ENCODE peak calls at places on chromosomes 4 and X, in five cellular contexts. W is H1, I is GM12878, C is K562, X is HepG2. M is an unnamed sample.

GRCh38 chrX:49978191-49978590 is 55.8 kb downstream of the CLCN5 start:
- DNase-seq in I (no peak), C (no peak), W (no peak), X (no peak), M (no peak)

GRCh38 chr4:180009316-180009715 is 2233.9 kb upstream of the TENM3 start:
- DNase-seq in I (no peak), X (no peak), C (no peak), W (no peak), M (no peak)

GRCh38 chrX:142251665-142252064 is 46.6 kb upstream of the MAGEC2 start:
- DNase-seq in I (no peak), X (no peak), C (no peak), W (no peak), M (no peak)

GRCh38 chr4:165738571-165738970 is 134.5 kb upstream of the TLL1 start:
- DNase-seq in X (no peak), W (no peak), C (no peak), I (no peak), M (no peak)

GRCh38 chr4:98289375-98289774 is 28.2 kb downstream of the RAP1GDS1 start:
- DNase-seq in X (no peak), C (no peak), I (peak), W (no peak), M (no peak)

GRCh38 chrX:69361286-69361926 is 142.7 kb upstream of the NALF2 start:
- DNase-seq in X (no peak), I (no peak), W (no peak), C (no peak), M (peak)

GRCh38 chrX:108447303-108447702 is 7.7 kb downstream of the COL4A5 start:
- DNase-seq in X (peak), I (no peak), W (no peak), C (no peak), M (no peak)

GRCh38 chr4:149549911-149550310 is 265.7 kb downstream of the IQCM start:
- DNase-seq in I (no peak), C (no peak), X (no peak), W (peak), M (no peak)

GRCh38 chr4:8906668-8906970 is 35.0 kb upstream of the HMX1 start:
- DNase-seq in W (no peak), C (no peak), I (no peak), X (no peak), M (peak)

GRCh38 chrX:53290441-53291041 is 9.2 kb upstream of the IQSEC2 start:
- DNase-seq in I (no peak), C (no peak), X (no peak), W (no peak), M (no peak)

GRCh38 chrX:100673397-100673953 is 29.5 kb downstream of the SRPX2 start:
- DNase-seq in I (no peak), W (no peak), X (no peak), C (no peak), M (no peak)

GRCh38 chrX:105758784-105759183 is 63.6 kb upstream of the NRK start:
- DNase-seq in W (no peak), C (no peak), I (no peak), X (no peak), M (no peak)

GRCh38 chr4:97432551-97432950 is 710.7 kb downstream of the STPG2 start:
- DNase-seq in I (no peak), C (no peak), W (no peak), X (no peak), M (no peak)

GRCh38 chr4:126915999-126916625 is 716.6 kb upstream of the INTU start:
- DNase-seq in W (no peak), C (no peak), I (no peak), X (no peak), M (no peak)

GRCh38 chr4:40980318-40980883 is 230.6 kb downstream of the NSUN7 start:
- DNase-seq in X (peak), C (no peak), W (no peak), I (no peak), M (no peak)

GRCh38 chr4:82559735-82560120 is 2.1 kb downstream of the TMEM150C start:
- DNase-seq in I (no peak), W (no peak), X (no peak), C (no peak), M (no peak)

GRCh38 chr4:37891221-37892159 is 606 bp downstream of the TBC1D1 start:
- DNase-seq in C (no peak), I (peak), W (no peak), X (no peak), M (peak)

GRCh38 chrX:53458082-53458481 is 23.9 kb upstream of the HSD17B10 start:
- DNase-seq in X (no peak), W (no peak), I (no peak), C (no peak), M (no peak)

GRCh38 chr4:1571165-1571908 is 112.8 kb downstream of the FAM53A start:
- DNase-seq in I (no peak), C (no peak), X (no peak), W (no peak), M (no peak)

GRCh38 chrX:19388064-19388679 is 44.4 kb downstream of the PDHA1 start:
- DNase-seq in X (no peak), I (no peak), W (no peak), C (no peak), M (no peak)

GRCh38 chrX:39491548-39492297 is 606.0 kb downstream of the BCOR start:
- DNase-seq in X (no peak), I (peak), C (peak), W (no peak), M (no peak)

GRCh38 chrX:49230500-49231232 is 2.5 kb downstream of the CACNA1F start:
- DNase-seq in X (peak), W (no peak), C (peak), I (no peak), M (no peak)

GRCh38 chr4:149029056-149029651 is 586.9 kb upstream of the NR3C2 start:
- DNase-seq in C (no peak), I (no peak), W (no peak), X (peak), M (no peak)

GRCh38 chr4:1862961-1863296 is 7.0 kb upstream of the LETM1 start:
- DNase-seq in I (no peak), W (no peak), C (no peak), X (no peak), M (no peak)

GRCh38 chrX:108511721-108512120 is 72.1 kb downstream of the COL4A5 start:
- DNase-seq in W (no peak), X (no peak), C (no peak), I (no peak), M (no peak)

GRCh38 chr4:139229534-139230039 is 50.4 kb downstream of the MGARP start:
- DNase-seq in C (peak), X (peak), W (no peak), I (no peak), M (peak)

GRCh38 chrX:34578237-34578636 is 78.8 kb downstream of the TMEM47 start:
- DNase-seq in W (no peak), X (no peak), I (no peak), C (no peak), M (peak)

GRCh38 chr4:102157984-102158383 is 187.3 kb downstream of the SLC39A8 start:
- DNase-seq in W (no peak), I (no peak), C (no peak), X (no peak), M (no peak)

GRCh38 chr4:124437853-124438495 is 274.6 kb downstream of the ANKRD50 start:
- DNase-seq in W (no peak), C (no peak), I (no peak), X (no peak), M (no peak)

GRCh38 chr4:8847764-8848163 is 23.9 kb downstream of the HMX1 start:
- DNase-seq in C (no peak), X (no peak), W (no peak), I (no peak), M (peak)

GRCh38 chrX:23554304-23554703 is 113.0 kb upstream of the PRDX4 start:
- DNase-seq in I (no peak), C (peak), X (peak), W (no peak), M (peak)

GRCh38 chrX:86137071-86137470 is 11.2 kb upstream of the DACH2 start:
- DNase-seq in C (no peak), X (no peak), W (no peak), I (no peak), M (no peak)

GRCh38 chrX:20252392-20253231 is 14.1 kb downstream of the RPS6KA3 start:
- DNase-seq in C (peak), X (peak), W (peak), I (no peak), M (peak)

GRCh38 chrX:105331244-105331643 is 110.8 kb upstream of the TEX13A start:
- DNase-seq in C (no peak), I (no peak), W (no peak), X (no peak), M (no peak)

GRCh38 chrX:124231454-124231853 is 101.0 kb upstream of the TEX13D start:
- DNase-seq in W (no peak), X (no peak), C (no peak), I (no peak), M (no peak)

GRCh38 chr4:120853101-120853940 is 69.2 kb downstream of the PRDM5 start:
- DNase-seq in X (no peak), W (no peak), C (no peak), I (no peak), M (no peak)

GRCh38 chr4:32470087-32470585 is 1750.0 kb downstream of the PCDH7 start:
- DNase-seq in W (no peak), I (no peak), X (no peak), C (no peak), M (no peak)

GRCh38 chr4:7971881-7972500 is 32.3 kb upstream of the AFAP1 start:
- DNase-seq in C (no peak), I (no peak), X (peak), W (no peak), M (no peak)

GRCh38 chr4:161894493-161895167 is 269.2 kb downstream of the FSTL5 start:
- DNase-seq in I (no peak), X (no peak), C (no peak), W (no peak), M (no peak)

GRCh38 chr4:168859100-168859499 is 151.0 kb downstream of the CBR4 start:
- DNase-seq in I (no peak), X (no peak), C (no peak), W (no peak), M (no peak)

GRCh38 chr4:185931375-185931774 is 119.4 kb upstream of the SORBS2 start:
- DNase-seq in X (no peak), C (no peak), W (no peak), I (no peak), M (no peak)
- H3K9ac ChIP-seq in X (no peak), C (no peak), W (no peak), I (no peak), M (no peak)

GRCh38 chrX:154986826-154987575 is 35.5 kb downstream of the F8 start:
- DNase-seq in C (no peak), X (no peak), I (no peak), W (no peak), M (no peak)
- TF ChIP-seq TAF1 in C (no peak), X (no peak), I (no peak), W (no peak), M (no peak)

GRCh38 chrX:13748486-13748885 is 13.9 kb downstream of the OFD1 start:
- DNase-seq in C (no peak), I (no peak), W (no peak), X (no peak), M (no peak)
- H3K9ac ChIP-seq in C (no peak), I (no peak), W (no peak), X (no peak), M (no peak)

GRCh38 chr4:142267101-142267500 is 579.0 kb downstream of the INPP4B start:
- DNase-seq in C (no peak), W (no peak), I (no peak), X (no peak), M (no peak)

GRCh38 chr4:142264961-142265360 is 581.1 kb downstream of the INPP4B start:
- DNase-seq in I (no peak), W (no peak), C (no peak), X (no peak), M (no peak)

GRCh38 chr4:142262956-142263355 is 583.1 kb downstream of the INPP4B start:
- DNase-seq in I (no peak), W (no peak), C (no peak), X (no peak), M (no peak)

GRCh38 chr4:142265946-142266345 is 580.2 kb downstream of the INPP4B start:
- DNase-seq in W (no peak), C (no peak), X (no peak), I (no peak), M (no peak)

GRCh38 chr4:142265536-142265935 is 580.6 kb downstream of the INPP4B start:
- DNase-seq in I (no peak), W (no peak), X (no peak), C (no peak), M (no peak)
- TF ChIP-seq TAF1 in I (no peak), W (no peak), X (no peak), C (no peak), M (no peak)

DNA sequence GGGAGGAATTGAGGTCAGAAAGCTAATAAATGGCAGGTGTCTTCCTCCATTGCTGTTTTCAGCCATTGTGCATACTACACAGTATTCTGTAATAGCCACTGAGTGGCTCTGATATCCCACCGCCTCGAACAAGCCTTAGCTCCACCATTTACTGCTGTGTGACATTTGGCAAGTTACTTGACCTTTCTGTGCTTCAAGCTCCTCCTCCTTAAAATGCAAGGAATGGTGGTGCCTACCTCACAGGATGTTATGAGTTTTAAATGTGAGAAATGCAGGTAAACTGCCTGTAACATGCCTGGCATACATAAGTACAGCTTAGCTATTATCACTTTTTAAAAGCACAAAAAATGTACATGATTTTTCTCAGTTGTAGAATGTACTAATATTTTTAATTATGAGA is 421.0 kb downstream of the MAPK10 start:
- DNase-seq in C (no peak), W (no peak), X (no peak), I (no peak), M (no peak)
- H3K9ac ChIP-seq in C (no peak), W (no peak), X (no peak), I (no peak), M (no peak)

GRCh38 chrX:114451397-114451796 is 132.5 kb upstream of the HTR2C start:
- DNase-seq in I (no peak), X (peak), W (no peak), C (no peak), M (no peak)

DNA sequence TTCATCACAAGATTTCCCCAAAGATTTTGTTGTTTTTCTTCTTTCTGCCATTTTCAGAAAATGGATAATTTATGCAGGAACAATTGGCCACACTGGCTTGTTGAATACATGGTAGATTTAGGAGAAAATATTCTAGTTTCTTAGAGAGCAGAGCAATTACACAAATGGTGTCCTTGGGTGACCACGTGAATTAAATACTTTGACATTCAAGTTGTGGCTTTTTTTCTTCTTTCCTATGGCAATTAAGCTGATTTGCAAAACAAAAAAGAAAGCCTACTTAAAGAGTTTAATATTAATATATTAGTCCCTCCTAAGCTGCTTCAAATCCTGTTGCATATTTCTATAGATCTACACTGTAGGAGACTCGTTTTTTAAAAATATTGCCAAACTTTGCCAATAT is 133.0 kb upstream of the HTR2C start:
- DNase-seq in X (no peak), C (no peak), W (no peak), I (no peak), M (no peak)
- TF ChIP-seq TAF1 in X (no peak), C (no peak), W (no peak), I (no peak), M (no peak)

GRCh38 chr4:70992354-70992753 is 1.1 kb upstream of the DCK start:
- DNase-seq in W (no peak), X (no peak), I (no peak), C (no peak), M (no peak)
- H3K9ac ChIP-seq in W (no peak), X (no peak), I (peak), C (no peak), M (peak)

GRCh38 chrX:145524931-145525330 is 277.6 kb downstream of the SPANXN1 start:
- DNase-seq in X (no peak), C (no peak), I (no peak), W (no peak), M (no peak)
- TF ChIP-seq TAF1 in X (no peak), C (no peak), I (no peak), W (no peak), M (no peak)

DNA sequence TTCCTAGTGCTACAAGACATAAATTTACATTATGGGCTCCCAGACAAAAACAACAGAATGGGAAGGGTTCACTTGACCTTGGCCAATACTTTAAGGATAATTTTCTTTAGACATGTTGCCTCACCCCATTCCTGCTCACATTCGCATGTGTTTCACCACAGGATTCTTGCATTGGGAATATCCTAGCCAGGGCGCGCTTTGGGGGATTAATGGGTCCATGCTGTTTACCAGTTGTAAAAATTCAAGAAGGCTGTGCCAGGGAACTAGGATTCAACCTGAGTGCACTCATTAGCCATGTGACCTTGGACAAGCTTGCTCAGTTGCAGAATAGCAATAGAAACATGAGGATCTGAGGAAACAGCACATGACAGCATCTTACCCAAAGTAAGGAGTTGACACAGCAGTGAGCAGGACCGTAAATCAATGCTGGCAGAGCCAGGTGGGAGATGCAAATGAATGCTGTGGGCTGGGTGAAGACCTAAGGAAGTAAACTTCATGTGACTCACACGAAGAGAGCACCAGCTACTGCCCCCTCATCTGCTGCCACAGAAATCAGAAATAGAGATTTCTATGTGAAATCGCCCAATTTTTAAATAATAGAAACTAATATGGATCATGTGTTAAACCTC is 72.9 kb upstream of the C1QTNF7 start:
- DNase-seq in X (no peak), I (no peak), W (no peak), C (no peak), M (no peak)
- H3K9ac ChIP-seq in X (no peak), I (no peak), W (no peak), C (no peak), M (no peak)